ENCODE peak calls at places on chromosomes 11 and 22, in four cellular contexts. One of them, this sample, is unnamed.

GRCh38 chr11:67265633-67266423 is 445 bp upstream of the GRK2 start:
- DNase-seq in tibial nerve: peak
- DNase-seq in stomach: peak
- DNase-seq in AG04450: no peak
- DNase-seq in this sample: peak

GRCh38 chr22:47274196-47274595 is 511.7 kb downstream of the TBC1D22A start:
- DNase-seq in tibial nerve: no peak
- DNase-seq in AG04450: no peak
- DNase-seq in stomach: no peak
- DNase-seq in this sample: no peak

GRCh38 chr22:46105494-46106278 is 44.6 kb upstream of the PPARA start:
- DNase-seq in AG04450: no peak
- DNase-seq in tibial nerve: peak
- DNase-seq in stomach: peak
- DNase-seq in this sample: no peak

GRCh38 chr22:33923660-33924246 is 3.5 kb upstream of the LARGE1 start:
- DNase-seq in tibial nerve: peak
- DNase-seq in stomach: peak
- DNase-seq in AG04450: peak
- DNase-seq in this sample: no peak

GRCh38 chr11:65803797-65804492 is 17.1 kb downstream of the OVOL1 start:
- DNase-seq in tibial nerve: no peak
- DNase-seq in stomach: no peak
- DNase-seq in AG04450: no peak
- DNase-seq in this sample: no peak

GRCh38 chr11:103806130-103806900 is 230.1 kb upstream of the DDI1 start:
- DNase-seq in AG04450: peak
- DNase-seq in stomach: no peak
- DNase-seq in tibial nerve: peak
- DNase-seq in this sample: peak

GRCh38 chr22:41132555-41132954 is 40.2 kb downstream of the EP300 start:
- DNase-seq in AG04450: no peak
- DNase-seq in stomach: no peak
- DNase-seq in tibial nerve: no peak
- DNase-seq in this sample: no peak

GRCh38 chr11:60130496-60130895 is 42.0 kb downstream of the MS4A2 start:
- DNase-seq in AG04450: no peak
- DNase-seq in tibial nerve: no peak
- DNase-seq in stomach: no peak
- DNase-seq in this sample: no peak

GRCh38 chr22:19522881-19523239 is 1.4 kb downstream of the CLDN5 start:
- DNase-seq in tibial nerve: no peak
- DNase-seq in AG04450: no peak
- DNase-seq in stomach: no peak
- DNase-seq in this sample: no peak

GRCh38 chr11:124670732-124671131 is 2.8 kb downstream of the SIAE start:
- DNase-seq in tibial nerve: no peak
- DNase-seq in stomach: no peak
- DNase-seq in AG04450: no peak
- DNase-seq in this sample: no peak

GRCh38 chr11:120702656-120703055 is 191.1 kb downstream of the GRIK4 start:
- DNase-seq in tibial nerve: no peak
- DNase-seq in AG04450: no peak
- DNase-seq in stomach: no peak
- DNase-seq in this sample: no peak

GRCh38 chr11:111977141-111978027 is 40.2 kb downstream of the DIXDC1 start:
- DNase-seq in AG04450: no peak
- DNase-seq in tibial nerve: peak
- DNase-seq in stomach: peak
- DNase-seq in this sample: peak

GRCh38 chr11:93988912-93989311 is 32.2 kb upstream of the HEPHL1 start:
- DNase-seq in tibial nerve: no peak
- DNase-seq in AG04450: no peak
- DNase-seq in stomach: no peak
- DNase-seq in this sample: no peak

GRCh38 chr11:14954581-14954980 is 17.6 kb downstream of the CALCA start:
- DNase-seq in tibial nerve: no peak
- DNase-seq in stomach: no peak
- DNase-seq in AG04450: no peak
- DNase-seq in this sample: no peak

GRCh38 chr11:64690235-64690634 is 32.8 kb downstream of the NRXN2 start:
- DNase-seq in tibial nerve: no peak
- DNase-seq in stomach: no peak
- DNase-seq in AG04450: no peak
- DNase-seq in this sample: no peak

DNA sequence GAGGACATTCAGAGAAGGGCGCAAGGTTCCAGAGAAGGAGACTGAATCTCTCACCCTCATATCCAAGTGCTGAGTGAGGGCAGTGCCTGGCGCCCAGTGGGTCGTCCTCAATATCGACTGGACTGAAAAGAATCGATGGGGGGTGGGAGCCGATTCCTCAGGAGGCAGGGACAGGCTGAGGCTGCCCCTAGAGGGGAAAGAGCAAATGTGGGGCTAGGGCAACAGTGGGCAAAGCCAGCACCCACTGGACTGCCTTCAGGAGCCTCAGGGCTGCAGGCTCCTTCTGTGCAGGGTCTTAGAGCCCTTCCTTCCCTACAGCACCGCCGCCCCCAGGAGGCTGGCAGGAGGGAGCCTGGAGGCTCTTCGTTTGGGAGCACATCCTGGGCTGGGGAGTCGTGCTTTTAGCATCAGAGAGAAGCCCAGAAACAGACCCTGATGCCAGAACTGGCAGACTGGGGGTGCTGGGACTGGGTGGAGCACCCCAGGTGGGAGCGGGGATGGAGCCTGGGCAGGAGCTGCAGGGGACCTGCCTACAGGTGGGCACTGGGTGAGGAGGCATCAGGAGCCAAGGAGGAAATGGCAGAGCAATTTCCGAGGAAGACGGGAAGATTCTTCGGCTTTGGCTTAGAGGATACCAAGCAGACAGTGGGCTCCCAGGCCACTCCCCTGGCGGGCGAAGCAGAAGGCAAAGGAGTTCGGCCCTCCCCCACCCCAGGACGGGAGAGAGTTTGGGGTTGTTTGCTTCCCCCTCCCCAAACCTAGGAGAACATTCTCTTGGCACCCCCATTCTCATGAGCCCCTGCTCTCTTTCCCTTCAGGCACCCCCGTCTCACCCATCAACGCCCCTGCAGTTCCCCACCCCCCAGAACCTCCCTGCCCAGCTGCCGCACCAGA is 1.2 kb downstream of the SYT7 start:
- DNase-seq in AG04450: no peak
- DNase-seq in tibial nerve: no peak
- DNase-seq in stomach: no peak
- DNase-seq in this sample: no peak
- TF ChIP-seq CTCF in AG04450: no peak
- TF ChIP-seq CTCF in tibial nerve: no peak
- TF ChIP-seq CTCF in stomach: no peak
- TF ChIP-seq CTCF in this sample: no peak

DNA sequence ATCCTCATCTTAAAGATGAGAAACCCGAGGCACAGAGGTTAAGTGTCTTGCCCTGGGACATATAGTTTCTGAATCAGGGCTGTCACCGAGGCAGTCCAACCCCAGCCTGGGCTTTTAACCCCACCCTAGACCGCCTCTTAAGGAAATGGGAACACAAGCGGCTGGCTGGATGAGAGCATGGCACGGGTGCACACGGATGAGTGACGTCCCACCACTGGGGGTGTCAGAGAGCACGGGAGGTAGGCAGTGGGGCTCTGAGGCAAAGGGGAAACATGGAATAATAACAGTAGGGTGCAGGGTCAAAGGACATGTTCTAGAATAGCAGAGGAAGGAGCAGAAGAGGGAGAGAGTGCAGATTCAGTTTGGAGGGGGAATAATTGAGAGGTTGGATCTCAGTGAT is 22.3 kb downstream of the PPFIBP2 start:
- DNase-seq in stomach: no peak
- DNase-seq in tibial nerve: no peak
- DNase-seq in AG04450: no peak
- DNase-seq in this sample: no peak
- TF ChIP-seq CTCF in stomach: no peak
- TF ChIP-seq CTCF in tibial nerve: no peak
- TF ChIP-seq CTCF in AG04450: no peak
- TF ChIP-seq CTCF in this sample: peak

DNA sequence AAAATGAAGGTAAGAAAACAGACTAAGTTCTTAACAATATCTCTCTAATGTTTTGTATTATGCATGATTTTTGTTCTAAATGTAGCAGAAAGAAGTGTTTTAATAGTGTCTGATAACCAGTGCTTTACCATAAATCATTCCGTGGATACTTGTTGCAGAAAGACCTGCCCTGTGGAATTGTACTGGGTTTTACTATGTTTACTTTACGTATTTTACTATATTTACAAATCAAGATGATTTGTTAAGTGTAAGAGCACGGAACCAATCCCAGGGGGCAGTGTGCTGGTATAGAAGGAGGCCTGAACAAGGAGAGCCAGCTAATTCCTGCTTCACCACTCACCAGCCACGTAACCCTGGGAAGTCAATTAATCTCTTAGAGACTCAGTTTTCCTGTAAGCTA is 1.4 kb downstream of the HTR3B start:
- DNase-seq in AG04450: peak
- DNase-seq in tibial nerve: no peak
- DNase-seq in stomach: peak
- DNase-seq in this sample: peak
- TF ChIP-seq CTCF in AG04450: peak
- TF ChIP-seq CTCF in tibial nerve: no peak
- TF ChIP-seq CTCF in stomach: no peak
- TF ChIP-seq CTCF in this sample: no peak

GRCh38 chr22:20858615-20859416 is at the start of the genes PI4KA and SNAP29:
- DNase-seq in AG04450: peak
- DNase-seq in stomach: peak
- DNase-seq in tibial nerve: peak
- DNase-seq in this sample: peak
- TF ChIP-seq CTCF in AG04450: no peak
- TF ChIP-seq CTCF in stomach: no peak
- TF ChIP-seq CTCF in tibial nerve: peak
- TF ChIP-seq CTCF in this sample: no peak

GRCh38 chr22:24106385-24107381 is 74.6 kb upstream of the SUSD2 start:
- DNase-seq in tibial nerve: no peak
- DNase-seq in stomach: no peak
- DNase-seq in AG04450: no peak
- DNase-seq in this sample: peak
- TF ChIP-seq CTCF in tibial nerve: no peak
- TF ChIP-seq CTCF in stomach: no peak
- TF ChIP-seq CTCF in AG04450: peak
- TF ChIP-seq CTCF in this sample: no peak

DNA sequence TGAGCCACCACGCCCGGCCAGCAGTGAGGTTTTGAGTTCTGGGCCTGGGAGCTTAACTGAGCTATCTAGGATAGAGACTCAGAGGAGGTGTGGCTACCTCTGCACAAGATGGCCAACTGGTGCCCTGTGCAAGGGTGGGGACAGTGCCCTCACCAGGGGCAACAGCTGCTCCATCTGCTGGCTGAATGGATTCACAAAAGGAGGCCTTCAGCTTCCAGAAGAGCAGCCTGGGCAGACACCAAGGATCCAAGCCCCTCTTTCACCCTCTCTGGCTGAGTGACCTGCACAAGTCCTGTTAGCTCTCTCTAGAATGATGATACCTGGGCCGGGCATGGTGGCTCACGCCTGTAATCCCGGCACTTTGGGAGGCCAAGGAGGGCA is 33.5 kb upstream of the BAIAP2L2 start:
- DNase-seq in AG04450: no peak
- DNase-seq in tibial nerve: no peak
- DNase-seq in stomach: no peak
- DNase-seq in this sample: peak
- TF ChIP-seq CTCF in AG04450: no peak
- TF ChIP-seq CTCF in tibial nerve: no peak
- TF ChIP-seq CTCF in stomach: no peak
- TF ChIP-seq CTCF in this sample: no peak

GRCh38 chr11:102611291-102611690 is 13.8 kb downstream of the MMP20 start:
- DNase-seq in tibial nerve: no peak
- DNase-seq in stomach: no peak
- DNase-seq in AG04450: no peak
- DNase-seq in this sample: no peak
- TF ChIP-seq CTCF in tibial nerve: no peak
- TF ChIP-seq CTCF in stomach: no peak
- TF ChIP-seq CTCF in AG04450: no peak
- TF ChIP-seq CTCF in this sample: no peak

GRCh38 chr22:25051073-25051472 is 98.6 kb downstream of the KIAA1671 start:
- DNase-seq in stomach: no peak
- DNase-seq in tibial nerve: no peak
- DNase-seq in AG04450: no peak
- DNase-seq in this sample: no peak
- TF ChIP-seq CTCF in stomach: no peak
- TF ChIP-seq CTCF in tibial nerve: peak
- TF ChIP-seq CTCF in AG04450: peak
- TF ChIP-seq CTCF in this sample: no peak

GRCh38 chr11:61577383-61578118 is 3.3 kb downstream of the SYT7 start:
- DNase-seq in AG04450: no peak
- DNase-seq in tibial nerve: no peak
- DNase-seq in stomach: peak
- DNase-seq in this sample: no peak
- TF ChIP-seq CTCF in AG04450: peak
- TF ChIP-seq CTCF in tibial nerve: no peak
- TF ChIP-seq CTCF in stomach: no peak
- TF ChIP-seq CTCF in this sample: no peak

DNA sequence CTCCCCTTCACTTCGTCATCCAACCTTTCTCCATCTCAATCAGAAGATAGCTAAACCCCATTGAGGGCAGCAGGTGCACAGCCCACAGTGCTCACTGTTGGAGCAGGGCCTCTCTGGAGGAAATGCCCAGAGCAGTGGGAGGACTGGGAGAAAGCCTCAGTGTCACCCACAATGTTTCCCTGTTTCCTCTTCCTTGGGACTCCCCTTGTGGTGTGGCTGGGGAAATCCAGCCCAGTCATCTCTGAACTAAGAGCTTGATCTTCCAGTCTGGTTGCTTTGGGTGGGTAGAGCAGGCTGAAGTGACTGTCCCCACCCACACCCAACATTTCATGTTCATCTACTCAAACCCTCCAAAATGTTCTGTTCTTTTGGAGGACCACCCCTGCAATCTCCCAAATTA is 29.8 kb upstream of the EED start:
- DNase-seq in stomach: no peak
- DNase-seq in tibial nerve: no peak
- DNase-seq in AG04450: no peak
- DNase-seq in this sample: no peak
- TF ChIP-seq CTCF in stomach: no peak
- TF ChIP-seq CTCF in tibial nerve: no peak
- TF ChIP-seq CTCF in AG04450: no peak
- TF ChIP-seq CTCF in this sample: no peak

This sample was measured in mucosa of descending colon.